ENCODE peak calls at places on chromosomes 11 and 22, in nine cellular contexts. S is esophagus squamous epithelium; G is CD4-positive, CD25-positive, alpha-beta regulatory T cell; Y is tibial artery; K is heart left ventricle; A is SK-N-SH; E is HCT116; O is iPS DF 6.9; W is fibroblast of lung. P is an unnamed sample. For H3K9me3, the result is how much of the 10 kb centered on the place peaks cover.

GRCh38 chr11:129308241-129308865 is 67.3 kb upstream of the BARX2 start:
- DNase-seq in S (no peak), G (no peak), Y (no peak), K (no peak), A (no peak), E (no peak), O (no peak), W (no peak), P (no peak)

GRCh38 chr11:90747057-90747456 is 524.2 kb upstream of the CHORDC1 start:
- DNase-seq in S (no peak), G (no peak), Y (no peak), K (no peak), A (no peak), E (no peak), O (no peak), W (no peak), P (no peak)

GRCh38 chr22:20514658-20515406 is 7.4 kb downstream of the MED15 start:
- DNase-seq in S (no peak), G (no peak), Y (no peak), K (no peak), A (no peak), E (no peak), O (no peak), W (peak), P (no peak)

GRCh38 chr11:16987205-16987568 is 27.0 kb downstream of the PLEKHA7 start:
- DNase-seq in S (no peak), G (no peak), Y (no peak), K (no peak), A (no peak), E (no peak), O (peak), W (no peak), P (no peak)

GRCh38 chr22:50218996-50219727 is 18.4 kb downstream of the SELENOO start:
- DNase-seq in S (no peak), G (no peak), Y (no peak), K (peak), A (peak), E (peak), O (no peak), W (peak), P (no peak)

GRCh38 chr22:44878483-44879300 is 126.3 kb downstream of the ARHGAP8 start:
- DNase-seq in S (no peak), G (no peak), Y (peak), K (no peak), A (no peak), E (no peak), O (no peak), W (no peak), P (no peak)

GRCh38 chr11:85076535-85077330 is 550.4 kb downstream of the DLG2 start:
- DNase-seq in S (no peak), G (no peak), Y (no peak), K (peak), A (no peak), E (no peak), O (no peak), W (peak), P (no peak)

GRCh38 chr11:130001491-130002351 is 914 bp downstream of the PRDM10 start:
- DNase-seq in S (no peak), G (no peak), Y (peak), K (peak), A (no peak), E (no peak), O (no peak), W (peak), P (no peak)

GRCh38 chr11:133893381-133893780 is 48.1 kb upstream of the SPATA19 start:
- DNase-seq in S (no peak), G (no peak), Y (peak), K (no peak), A (peak), E (no peak), O (no peak), W (no peak), P (no peak)

GRCh38 chr11:70504246-70505020 is 106.1 kb downstream of the CTTN start:
- DNase-seq in S (no peak), G (no peak), Y (no peak), K (no peak), A (no peak), E (no peak), O (no peak), W (no peak), P (no peak)

GRCh38 chr11:83827940-83828554 is 541.9 kb upstream of the CCDC90B start:
- DNase-seq in S (no peak), G (no peak), Y (no peak), K (no peak), A (peak), E (peak), O (no peak), W (peak), P (no peak)

GRCh38 chr11:123454060-123454651 is 24.1 kb downstream of the GRAMD1B start:
- DNase-seq in S (no peak), G (peak), Y (no peak), K (no peak), A (no peak), E (peak), O (no peak), W (peak), P (peak)

GRCh38 chr11:559712-560304 is 730 bp downstream of the LMNTD2 start:
- DNase-seq in S (no peak), G (no peak), Y (no peak), K (no peak), A (no peak), E (peak), O (no peak), W (no peak), P (no peak)

GRCh38 chr11:1858576-1858975 is 5.7 kb downstream of the LSP1 start:
- DNase-seq in S (no peak), G (no peak), Y (no peak), K (no peak), A (no peak), E (no peak), O (no peak), W (no peak), P (no peak)

GRCh38 chr11:6365659-6366058 is 24.6 kb upstream of the SMPD1 start:
- DNase-seq in S (no peak), G (no peak), Y (no peak), K (no peak), A (no peak), E (no peak), O (no peak), W (no peak), P (no peak)

GRCh38 chr11:63764712-63765631 is 3.6 kb downstream of the ZFTA start:
- DNase-seq in S (no peak), G (no peak), Y (peak), K (no peak), A (no peak), E (no peak), O (no peak), W (no peak), P (no peak)

GRCh38 chr22:24107668-24108067 is 73.6 kb upstream of the SUSD2 start:
- DNase-seq in S (no peak), G (no peak), Y (peak), K (peak), A (no peak), E (no peak), O (no peak), W (peak), P (no peak)

GRCh38 chr11:62548545-62549335 is 2.1 kb upstream of the AHNAK start:
- DNase-seq in S (no peak), G (no peak), Y (peak), K (no peak), A (no peak), E (no peak), O (no peak), W (peak), P (no peak)

GRCh38 chr11:118980191-118980881 is 8.8 kb downstream of the FOXR1 start:
- DNase-seq in S (no peak), G (no peak), Y (peak), K (peak), A (no peak), E (no peak), O (no peak), W (no peak), P (no peak)

GRCh38 chr11:44788536-44789227 is 61.9 kb downstream of the TSPAN18 start:
- DNase-seq in S (no peak), G (no peak), Y (peak), K (no peak), A (no peak), E (no peak), O (no peak), W (peak), P (no peak)

GRCh38 chr11:19237813-19238212 is 2.9 kb downstream of the E2F8 start:
- DNase-seq in S (no peak), G (no peak), Y (no peak), K (no peak), A (no peak), E (no peak), O (no peak), W (no peak), P (no peak)

GRCh38 chr22:17104336-17104935 is 16.7 kb downstream of the TMEM121B start:
- DNase-seq in S (no peak), G (no peak), Y (peak), K (no peak), A (no peak), E (no peak), O (no peak), W (no peak), P (no peak)

GRCh38 chr22:17102297-17102667 is 17.5 kb downstream of the IL17RA start:
- DNase-seq in S (no peak), G (no peak), Y (peak), K (no peak), A (no peak), E (no peak), O (no peak), W (no peak), P (no peak)

GRCh38 chr22:17103351-17103750 is 17.8 kb downstream of the TMEM121B start:
- DNase-seq in S (no peak), G (no peak), Y (no peak), K (no peak), A (no peak), E (no peak), O (no peak), W (no peak), P (no peak)

GRCh38 chr22:17100621-17101020 is 15.8 kb downstream of the IL17RA start:
- DNase-seq in S (no peak), G (no peak), Y (peak), K (no peak), A (no peak), E (no peak), O (no peak), W (no peak), P (no peak)

DNA sequence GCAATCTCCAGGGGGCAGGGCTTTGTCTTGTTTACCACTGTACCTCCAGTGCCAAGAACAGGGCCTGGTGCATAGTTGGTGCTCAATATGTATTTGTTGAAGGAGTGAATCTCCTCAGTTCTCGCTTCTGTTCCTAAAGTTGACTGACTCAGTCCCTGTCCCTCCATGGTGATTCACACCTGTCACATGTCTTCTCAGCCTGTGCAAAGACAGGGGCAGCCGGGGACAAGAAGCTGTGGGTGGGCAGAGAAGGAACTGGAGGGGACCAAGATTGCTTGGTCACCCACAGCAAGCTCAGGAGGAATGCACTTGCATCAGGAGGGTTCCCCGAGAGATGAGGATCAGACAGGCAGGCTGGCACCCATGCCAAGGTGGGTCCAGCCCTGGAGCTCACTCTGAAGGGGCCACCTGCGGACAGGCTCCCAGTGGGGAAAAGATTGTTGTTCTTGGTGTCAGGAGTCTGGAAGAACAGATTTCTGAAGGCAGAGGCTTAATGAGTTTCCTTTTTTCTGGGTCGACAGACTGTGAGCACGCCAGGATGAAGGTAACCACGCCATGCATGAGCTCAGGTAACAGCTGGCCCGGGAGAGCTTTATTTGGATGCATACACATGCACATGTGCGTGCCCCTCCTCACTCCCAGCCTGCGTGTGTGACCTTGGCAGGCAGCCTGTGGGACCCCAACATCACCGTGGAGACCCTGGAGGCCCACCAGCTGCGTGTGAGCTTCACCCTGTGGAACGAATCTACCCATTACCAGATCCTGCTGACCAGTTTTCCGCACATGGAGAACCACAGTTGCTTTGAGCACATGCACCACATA is 16.9 kb downstream of the IL17RA start:
- DNase-seq in S (no peak), G (no peak), Y (peak), K (no peak), A (no peak), E (no peak), O (no peak), W (no peak), P (no peak)
- H3K9me3 ChIP-seq in S (under half), G (under half), Y (under half), K (under half), A (under half), E (under half), O (under half), W (under half), P (under half)

DNA sequence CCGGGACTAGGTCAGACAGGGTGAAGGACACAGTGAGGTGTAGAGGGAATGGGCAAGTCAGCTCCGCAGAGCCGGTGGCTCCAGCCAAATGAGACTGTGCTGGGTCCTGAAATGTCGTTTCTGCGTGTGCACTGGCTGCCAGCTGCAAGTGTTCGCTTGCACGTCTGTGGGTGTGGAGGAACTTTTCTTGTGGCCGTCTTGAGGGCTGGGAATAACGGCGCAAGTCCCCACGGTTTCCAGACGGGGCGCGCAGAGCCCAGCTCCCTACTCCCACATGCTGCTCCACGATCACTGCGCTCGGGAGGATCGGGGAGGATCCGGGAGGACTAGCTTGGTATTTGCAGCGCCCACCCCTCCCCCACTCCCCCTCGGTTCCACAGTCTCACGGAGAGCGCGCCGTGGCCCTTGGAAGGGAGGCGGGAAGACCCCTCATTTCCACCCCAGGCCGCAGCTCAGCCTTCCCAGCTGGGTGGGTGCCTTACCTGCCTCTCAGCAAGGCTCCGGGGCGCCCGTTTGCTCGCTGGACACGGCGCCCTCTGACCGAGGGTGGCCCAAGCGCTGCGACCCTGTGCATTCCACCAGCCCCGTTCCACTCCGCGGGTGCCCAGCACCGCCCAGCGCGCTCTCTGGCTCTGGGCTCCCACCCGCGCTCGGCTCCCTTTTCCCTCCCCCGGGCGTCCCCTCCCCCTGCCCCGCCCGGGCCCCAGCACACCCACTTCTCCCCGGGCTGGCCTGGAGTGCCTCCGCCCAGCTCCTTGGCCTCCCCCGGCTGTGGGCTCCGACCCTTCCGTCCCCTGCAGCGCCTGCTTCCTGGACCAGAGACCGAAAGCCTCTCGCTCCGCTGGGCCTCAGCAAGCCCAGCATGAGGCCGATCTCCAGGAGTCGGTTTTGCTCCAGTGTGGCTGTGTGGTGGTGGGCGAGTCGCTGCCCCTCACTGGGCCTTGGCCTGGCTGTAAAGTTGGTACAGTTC is at the start of gene KCNE3:
- DNase-seq in S (no peak), G (no peak), Y (peak), K (peak), A (no peak), E (no peak), O (no peak), W (peak), P (no peak)
- H3K9me3 ChIP-seq in S (under half), G (under half), Y (under half), K (under half), A (under half), E (under half), O (under half), W (under half), P (under half)

GRCh38 chr22:27344546-27344945 is 457.0 kb downstream of the MN1 start:
- DNase-seq in S (no peak), G (no peak), Y (no peak), K (no peak), A (no peak), E (no peak), O (no peak), W (no peak), P (no peak)

GRCh38 chr22:27349456-27349855 is 452.1 kb downstream of the MN1 start:
- DNase-seq in S (no peak), G (no peak), Y (no peak), K (no peak), A (no peak), E (no peak), O (no peak), W (peak), P (no peak)

GRCh38 chr22:27347951-27348350 is 453.6 kb downstream of the MN1 start:
- DNase-seq in S (no peak), G (no peak), Y (no peak), K (no peak), A (no peak), E (no peak), O (no peak), W (peak), P (no peak)

GRCh38 chr22:27348634-27349033 is 452.9 kb downstream of the MN1 start:
- DNase-seq in S (no peak), G (no peak), Y (no peak), K (no peak), A (no peak), E (no peak), O (no peak), W (peak), P (no peak)

GRCh38 chr22:27345681-27346080 is 455.9 kb downstream of the MN1 start:
- DNase-seq in S (no peak), G (no peak), Y (no peak), K (no peak), A (no peak), E (no peak), O (no peak), W (no peak), P (no peak)
- H3K9me3 ChIP-seq in S (under half), G (under half), Y (under half), K (under half), A (under half), E (under half), O (under half), W (under half), P (under half)

DNA sequence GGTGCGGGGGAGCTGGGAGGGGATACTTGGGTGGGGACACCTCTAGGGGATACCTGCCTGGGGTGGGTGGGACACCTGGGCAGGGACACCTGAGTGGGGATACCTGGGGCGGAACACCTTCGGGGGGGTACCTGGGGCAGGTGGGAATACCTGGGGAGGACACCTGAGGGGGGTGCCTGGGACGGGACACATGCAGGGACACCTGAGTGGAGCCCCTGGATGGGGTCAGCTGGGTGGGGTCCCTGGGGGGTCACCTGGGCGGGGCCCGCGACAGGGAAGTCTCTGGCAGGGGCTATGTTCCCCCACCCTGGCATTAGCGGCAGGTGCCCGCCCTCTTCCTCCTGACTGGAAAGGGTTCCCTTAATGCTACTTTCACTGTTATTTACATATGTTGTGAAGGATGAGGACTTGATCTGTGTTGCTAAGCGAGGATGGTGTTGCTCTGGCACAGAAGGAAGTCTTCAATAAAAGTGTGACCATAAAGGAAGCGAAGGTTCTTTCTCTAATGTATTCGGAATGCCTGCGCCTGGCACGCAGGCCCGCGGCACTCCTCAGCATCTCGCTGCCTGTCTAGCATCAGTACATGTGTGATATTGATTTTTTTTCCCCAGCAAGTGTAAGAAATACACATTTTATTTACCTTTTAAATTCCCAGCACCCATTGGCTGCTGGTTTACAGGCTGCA is 801.7 kb downstream of the BRD1 start:
- DNase-seq in S (no peak), G (no peak), Y (peak), K (no peak), A (no peak), E (no peak), O (no peak), W (no peak), P (no peak)
- H3K9me3 ChIP-seq in S (under half), G (under half), Y (under half), K (under half), A (under half), E (under half), O (under half), W (under half), P (under half)

GRCh38 chr22:26185190-26185589 is 15.9 kb downstream of the SEZ6L start:
- DNase-seq in S (no peak), G (no peak), Y (no peak), K (no peak), A (no peak), E (no peak), O (no peak), W (no peak), P (no peak)

GRCh38 chr22:26188341-26188740 is 19.1 kb downstream of the SEZ6L start:
- DNase-seq in S (no peak), G (no peak), Y (no peak), K (no peak), A (no peak), E (no peak), O (no peak), W (no peak), P (no peak)

DNA sequence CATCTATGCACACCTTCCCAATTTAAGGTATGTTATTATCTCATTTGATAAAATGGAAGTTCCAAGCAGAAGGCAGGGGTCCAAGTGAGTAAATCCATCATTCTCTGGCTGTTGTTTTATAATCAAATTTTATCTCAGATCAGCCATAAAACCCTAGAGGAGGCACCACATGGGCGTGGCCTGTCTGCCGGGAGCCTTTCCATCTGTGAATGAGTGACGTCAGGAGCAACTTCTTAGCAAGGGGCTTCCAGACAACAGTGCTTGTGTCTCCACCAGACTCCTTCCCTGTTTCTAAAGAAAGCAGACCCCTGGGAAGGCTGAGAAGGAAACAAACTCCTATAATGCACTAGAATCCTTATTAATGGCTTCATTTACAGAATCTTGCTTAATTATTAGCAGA is 13.5 kb downstream of the SEZ6L start:
- DNase-seq in S (no peak), G (no peak), Y (no peak), K (no peak), A (peak), E (no peak), O (no peak), W (no peak), P (no peak)
- H3K9me3 ChIP-seq in S (under half), G (under half), Y (under half), K (under half), A (under half), E (under half), O (under half), W (under half), P (under half)

GRCh38 chr11:125350206-125351044 is 145.6 kb downstream of the FEZ1 start:
- DNase-seq in S (no peak), G (no peak), Y (no peak), K (no peak), A (no peak), E (no peak), O (no peak), W (no peak), P (no peak)
- H3K9me3 ChIP-seq in S (under half), G (under half), Y (under half), K (under half), A (under half), E (under half), O (under half), W (under half), P (under half)

P was measured in naive thymus-derived CD4-positive, alpha-beta T cell.